ENCODE peak calls at places on chromosomes 16 and 17, in five cellular contexts. C, Z, I, T and K are unnamed samples.

GRCh38 chr16:67244387-67245188 is 2.7 kb downstream of the FHOD1 start:
- DNase-seq in C (peak), Z (peak), I (no peak), T (no peak), K (peak)

GRCh38 chr16:20874088-20874581 is 26.0 kb downstream of the DCUN1D3 start:
- DNase-seq in C (no peak), Z (no peak), I (no peak), T (no peak), K (no peak)

GRCh38 chr17:19943026-19943425 is 34.6 kb downstream of the AKAP10 start:
- DNase-seq in C (no peak), Z (no peak), I (no peak), T (no peak), K (no peak)

GRCh38 chr16:54657709-54658102 is 273.0 kb upstream of the IRX5 start:
- DNase-seq in C (no peak), Z (no peak), I (no peak), T (no peak), K (no peak)

GRCh38 chr17:47902039-47902744 is 6.2 kb downstream of the SP2 start:
- DNase-seq in C (no peak), Z (no peak), I (no peak), T (no peak), K (no peak)

GRCh38 chr16:12801511-12802042 is 2.1 kb downstream of the CPPED1 start:
- DNase-seq in C (no peak), Z (no peak), I (no peak), T (no peak), K (peak)

GRCh38 chr16:80113876-80114574 is 426.8 kb upstream of the DYNLRB2 start:
- DNase-seq in C (no peak), Z (no peak), I (no peak), T (no peak), K (no peak)

GRCh38 chr17:18256351-18256750 is 2.2 kb downstream of the FLII start:
- DNase-seq in C (no peak), Z (no peak), I (no peak), T (no peak), K (no peak)

GRCh38 chr17:49696233-49696761 is 11.5 kb downstream of the SLC35B1 start:
- DNase-seq in C (peak), Z (no peak), I (no peak), T (no peak), K (no peak)

GRCh38 chr17:56026894-56027293 is 126.4 kb upstream of the ANKFN1 start:
- DNase-seq in C (no peak), Z (no peak), I (no peak), T (no peak), K (no peak)

GRCh38 chr17:46810837-46811236 is 7.7 kb downstream of the WNT3 start:
- DNase-seq in C (no peak), Z (no peak), I (no peak), T (no peak), K (no peak)

GRCh38 chr17:38424297-38424972 is 3.8 kb upstream of the ARHGAP23 start:
- DNase-seq in C (no peak), Z (no peak), I (no peak), T (no peak), K (no peak)

GRCh38 chr17:56786989-56787482 is 46.7 kb downstream of the C17orf67 start:
- DNase-seq in C (peak), Z (no peak), I (peak), T (no peak), K (peak)

GRCh38 chr16:85387731-85388295 is 225.3 kb upstream of the GSE1 start:
- DNase-seq in C (no peak), Z (no peak), I (no peak), T (no peak), K (no peak)

GRCh38 chr16:19490619-19491018 is 31.3 kb downstream of the GDE1 start:
- DNase-seq in C (no peak), Z (no peak), I (no peak), T (no peak), K (no peak)

GRCh38 chr17:38729368-38729885 is 714 bp upstream of the CISD3 start:
- DNase-seq in C (no peak), Z (no peak), I (no peak), T (no peak), K (no peak)

GRCh38 chr17:68449021-68449739 is 8.1 kb downstream of the WIPI1 start:
- DNase-seq in C (no peak), Z (no peak), I (no peak), T (no peak), K (no peak)

GRCh38 chr17:74738051-74738996 is 1.3 kb downstream of the RAB37 start:
- DNase-seq in C (peak), Z (no peak), I (no peak), T (no peak), K (peak)

GRCh38 chr16:50360779-50361178 is 8.0 kb downstream of the BRD7 start:
- DNase-seq in C (no peak), Z (no peak), I (no peak), T (no peak), K (no peak)

GRCh38 chr17:29760279-29760721 is 137.6 kb upstream of the CORO6 start:
- DNase-seq in C (peak), Z (no peak), I (no peak), T (peak), K (peak)

GRCh38 chr16:59719121-59719520 is 985.0 kb upstream of the GOT2 start:
- DNase-seq in C (no peak), Z (no peak), I (no peak), T (no peak), K (no peak)

GRCh38 chr16:86083382-86084002 is 184.5 kb downstream of the IRF8 start:
- DNase-seq in C (peak), Z (no peak), I (no peak), T (no peak), K (no peak)

GRCh38 chr17:82077617-82078358 is 12.2 kb upstream of the DUS1L start:
- DNase-seq in C (no peak), Z (no peak), I (no peak), T (no peak), K (no peak)

GRCh38 chr17:64178011-64178825 is 48.3 kb upstream of the ERN1 start:
- DNase-seq in C (no peak), Z (peak), I (no peak), T (no peak), K (no peak)

GRCh38 chr16:11679941-11680911 is 12.0 kb downstream of the SNN start:
- DNase-seq in C (no peak), Z (no peak), I (no peak), T (no peak), K (no peak)

GRCh38 chr16:83015871-83016270 is 389.1 kb downstream of the CDH13 start:
- DNase-seq in C (no peak), Z (no peak), I (no peak), T (no peak), K (no peak)

GRCh38 chr17:64491034-64491860 is 5.6 kb downstream of the POLG2 start:
- DNase-seq in C (no peak), Z (peak), I (no peak), T (no peak), K (peak)

GRCh38 chr16:56347166-56347565 is 78.2 kb downstream of the AMFR start:
- DNase-seq in C (no peak), Z (no peak), I (no peak), T (no peak), K (no peak)

GRCh38 chr16:27549607-27549856 is 181 bp downstream of the GTF3C1 start:
- DNase-seq in C (no peak), Z (no peak), I (no peak), T (no peak), K (no peak)